ENCODE peak calls at places on chromosomes 11 and 22, in four cellular contexts. L is AG10803, C is COR-L47, O is right lobe of liver. K is an unnamed sample.

GRCh38 chr11:46666982-46667590 is 33.3 kb downstream of the ARHGAP1 start:
- DNase-seq in L (no peak), O (no peak), C (no peak), K (peak)

GRCh38 chr11:32118025-32118974 is 27.4 kb downstream of the RCN1 start:
- DNase-seq in O (no peak), L (peak), C (no peak), K (no peak)

GRCh38 chr11:67492801-67493547 is 10.1 kb downstream of the AIP start:
- DNase-seq in O (no peak), L (no peak), C (no peak), K (no peak)

GRCh38 chr11:72551571-72551970 is 117.2 kb upstream of the CLPB start:
- DNase-seq in C (no peak), O (no peak), L (no peak), K (no peak)

GRCh38 chr22:47918276-47918928 is 1156.0 kb downstream of the TBC1D22A start:
- DNase-seq in C (no peak), L (no peak), O (no peak), K (no peak)

GRCh38 chr22:30372915-30373314 is 14.3 kb downstream of the RNF215 start:
- DNase-seq in C (no peak), O (no peak), L (no peak), K (no peak)

GRCh38 chr22:20464096-20464614 is 26.5 kb upstream of the SCARF2 start:
- DNase-seq in O (no peak), C (no peak), L (no peak), K (no peak)

GRCh38 chr11:71251159-71251721 is 1.1 kb downstream of the SHANK2 start:
- DNase-seq in C (no peak), O (no peak), L (no peak), K (no peak)

GRCh38 chr11:117834068-117834810 is 9.7 kb upstream of the FXYD2 start:
- DNase-seq in C (no peak), O (no peak), L (no peak), K (no peak)

GRCh38 chr22:23652286-23652685 is 20.2 kb upstream of the DRICH1 start:
- DNase-seq in C (no peak), O (no peak), L (no peak), K (no peak)

GRCh38 chr11:102494216-102494615 is 36.3 kb downstream of the MMP7 start:
- DNase-seq in L (peak), O (peak), C (no peak), K (no peak)

GRCh38 chr11:93407777-93408401 is 77.3 kb downstream of the DEUP1 start:
- DNase-seq in L (no peak), C (no peak), O (no peak), K (no peak)

GRCh38 chr11:101127699-101128570 is 1.7 kb downstream of the PGR start:
- DNase-seq in L (no peak), O (peak), C (peak), K (peak)

GRCh38 chr11:62546937-62547625 is 475 bp upstream of the AHNAK start:
- DNase-seq in O (no peak), C (no peak), L (no peak), K (peak)

GRCh38 chr11:13140873-13141655 is 131.9 kb downstream of the RASSF10 start:
- DNase-seq in C (no peak), L (no peak), O (no peak), K (no peak)

GRCh38 chr11:116822575-116822974 is 529 bp downstream of the APOA4 start:
- DNase-seq in L (no peak), C (no peak), O (no peak), K (no peak)

GRCh38 chr11:1889941-1890855 is 1.5 kb downstream of the PRR33 start:
- DNase-seq in C (no peak), O (no peak), L (no peak), K (no peak)

GRCh38 chr11:76588455-76589325 is 81.9 kb downstream of the LRRC32 start:
- DNase-seq in O (peak), C (no peak), L (no peak), K (peak)

GRCh38 chr22:48238018-48238915 is 1475.8 kb downstream of the TBC1D22A start:
- DNase-seq in O (no peak), C (no peak), L (no peak), K (no peak)

GRCh38 chr11:118820412-118821357 is 29.7 kb upstream of the DDX6 start:
- DNase-seq in O (peak), C (no peak), L (peak), K (peak)

GRCh38 chr11:17459211-17459610 is 17.4 kb downstream of the ABCC8 start:
- DNase-seq in C (no peak), O (no peak), L (peak), K (no peak)

GRCh38 chr11:62273789-62274275 is 3.9 kb downstream of the SCGB2A2 start:
- DNase-seq in L (no peak), C (no peak), O (no peak), K (no peak)

GRCh38 chr11:13699870-13700269 is 31.4 kb downstream of the FAR1 start:
- DNase-seq in L (no peak), C (no peak), O (no peak), K (no peak)

GRCh38 chr11:1916132-1916985 is 3.1 kb upstream of the TNNT3 start:
- DNase-seq in L (no peak), O (no peak), C (no peak), K (no peak)

GRCh38 chr11:64864473-64865285 is 13.7 kb downstream of the EHD1 start:
- DNase-seq in L (peak), O (no peak), C (no peak), K (peak)

GRCh38 chr11:74024630-74025029 is 15.7 kb upstream of the UCP3 start:
- DNase-seq in L (peak), O (no peak), C (no peak), K (peak)

GRCh38 chr22:39382410-39382809 is 17.2 kb upstream of the TAB1 start:
- DNase-seq in C (no peak), L (no peak), O (no peak), K (no peak)

GRCh38 chr11:91163619-91164451 is 941.0 kb upstream of the CHORDC1 start:
- DNase-seq in L (no peak), C (peak), O (no peak), K (no peak)

GRCh38 chr11:110447897-110448522 is 18.3 kb downstream of the FDX1 start:
- DNase-seq in O (no peak), C (no peak), L (no peak), K (no peak)

GRCh38 chr11:64086263-64086938 is 50.7 kb downstream of the FLRT1 start:
- DNase-seq in L (peak), C (peak), O (no peak), K (peak)

GRCh38 chr22:38506118-38506962 is at the start of gene DDX17:
- DNase-seq in O (peak), C (peak), L (peak), K (peak)

GRCh38 chr11:75383246-75383645 is 16.1 kb upstream of the RPS3 start:
- DNase-seq in C (no peak), L (no peak), O (no peak), K (no peak)

GRCh38 chr11:44793350-44794090 is 66.8 kb downstream of the TSPAN18 start:
- DNase-seq in L (no peak), O (no peak), C (no peak), K (peak)